ENCODE peak calls at places on chromosome X, in nine cellular contexts. R, M, D, I, X, Q, T, F and B are unnamed samples.

GRCh38 chrX:66022742-66023725 is 16.8 kb downstream of the VSIG4 start:
- ATAC-seq in R (peak), M (peak), D (peak), I (no peak), X (no peak), Q (peak), T (no peak), F (no peak), B (no peak)

GRCh38 chrX:16319929-16320328 is 152.6 kb downstream of the MAGEB17 start:
- ATAC-seq in R (no peak), M (no peak), D (no peak), I (no peak), X (no peak), Q (no peak), T (no peak), F (no peak), B (no peak)

GRCh38 chrX:103276581-103277002 is at the start of gene TCEAL5:
- ATAC-seq in R (no peak), M (peak), D (no peak), I (no peak), X (no peak), Q (no peak), T (peak), F (no peak), B (peak)

GRCh38 chrX:155768036-155768769 is 112.9 kb upstream of the VAMP7 start:
- ATAC-seq in R (peak), M (peak), D (peak), I (no peak), X (peak), Q (no peak), T (no peak), F (no peak), B (peak)

GRCh38 chrX:82757614-82758013 is 750.5 kb upstream of the POU3F4 start:
- ATAC-seq in R (no peak), M (no peak), D (no peak), I (no peak), X (no peak), Q (no peak), T (no peak), F (no peak), B (no peak)

GRCh38 chrX:16239211-16239610 is 71.9 kb downstream of the MAGEB17 start:
- ATAC-seq in R (no peak), M (no peak), D (no peak), I (no peak), X (peak), Q (no peak), T (no peak), F (no peak), B (peak)

GRCh38 chrX:150032742-150033141 is 94.5 kb upstream of the EOLA2 start:
- ATAC-seq in R (peak), M (peak), D (peak), I (no peak), X (no peak), Q (no peak), T (no peak), F (no peak), B (peak)

GRCh38 chrX:17007134-17007768 is 60.8 kb downstream of the REPS2 start:
- ATAC-seq in R (no peak), M (peak), D (peak), I (no peak), X (no peak), Q (no peak), T (peak), F (no peak), B (peak)

GRCh38 chrX:21749924-21750323 is 8.0 kb downstream of the SMPX start:
- ATAC-seq in R (no peak), M (no peak), D (no peak), I (no peak), X (no peak), Q (no peak), T (no peak), F (no peak), B (no peak)

GRCh38 chrX:1488745-1489144 is 36.0 kb upstream of the ASMTL start:
- ATAC-seq in R (no peak), M (no peak), D (no peak), I (no peak), X (no peak), Q (no peak), T (no peak), F (no peak), B (no peak)

GRCh38 chrX:19839770-19840254 is 47.6 kb downstream of the SH3KBP1 start:
- ATAC-seq in R (no peak), M (no peak), D (peak), I (peak), X (peak), Q (peak), T (no peak), F (no peak), B (no peak)

GRCh38 chrX:154486052-154486395 is 391 bp downstream of the UBL4A start:
- ATAC-seq in R (no peak), M (no peak), D (peak), I (peak), X (no peak), Q (peak), T (no peak), F (peak), B (no peak)

GRCh38 chrX:38993500-38993899 is 192.2 kb downstream of the MID1IP1 start:
- ATAC-seq in R (no peak), M (no peak), D (no peak), I (no peak), X (no peak), Q (no peak), T (no peak), F (no peak), B (no peak)

GRCh38 chrX:45083314-45083713 is 117.4 kb downstream of the DIPK2B start:
- ATAC-seq in R (no peak), M (no peak), D (peak), I (no peak), X (no peak), Q (peak), T (no peak), F (no peak), B (no peak)

GRCh38 chrX:123424546-123424945 is 240.5 kb downstream of the GRIA3 start:
- ATAC-seq in R (no peak), M (no peak), D (no peak), I (no peak), X (no peak), Q (no peak), T (no peak), F (no peak), B (peak)